ENCODE peak calls at places on chromosome 20, in five cellular contexts. One of them, this sample, is unnamed.

GRCh38 chr20:46970937-46971630 is 76.4 kb downstream of the EYA2 start:
- DNase-seq in fibroblast of lung: peak; percentile 89
- DNase-seq in cardiac muscle cell: peak; percentile 35
- DNase-seq in foreskin keratinocyte: peak; percentile 40
- DNase-seq in SJSA1: no peak
- DNase-seq in this sample: no peak

GRCh38 chr20:23629017-23629541 is 8.7 kb downstream of the CST3 start:
- DNase-seq in fibroblast of lung: peak; percentile 76
- DNase-seq in cardiac muscle cell: no peak
- DNase-seq in foreskin keratinocyte: no peak
- DNase-seq in SJSA1: peak; percentile 63
- DNase-seq in this sample: no peak

GRCh38 chr20:1033751-1034419 is 31.8 kb upstream of the RSPO4 start:
- DNase-seq in fibroblast of lung: no peak
- DNase-seq in cardiac muscle cell: no peak
- DNase-seq in foreskin keratinocyte: no peak
- DNase-seq in SJSA1: no peak
- DNase-seq in this sample: peak; percentile 75

GRCh38 chr20:19937651-19938420 is 79.3 kb upstream of the NAA20 start:
- DNase-seq in fibroblast of lung: no peak
- DNase-seq in cardiac muscle cell: no peak
- DNase-seq in foreskin keratinocyte: no peak
- DNase-seq in SJSA1: no peak
- DNase-seq in this sample: no peak

GRCh38 chr20:57087102-57087501 is 179.3 kb downstream of the BMP7 start:
- DNase-seq in fibroblast of lung: no peak
- DNase-seq in cardiac muscle cell: no peak
- DNase-seq in foreskin keratinocyte: no peak
- DNase-seq in SJSA1: no peak
- DNase-seq in this sample: no peak

GRCh38 chr20:61950631-61951010 is 115.1 kb downstream of the TAF4 start:
- DNase-seq in fibroblast of lung: no peak
- DNase-seq in cardiac muscle cell: no peak
- DNase-seq in foreskin keratinocyte: no peak
- DNase-seq in SJSA1: no peak
- DNase-seq in this sample: peak; percentile 47

GRCh38 chr20:35277127-35277526 is 795 bp downstream of the MMP24OS start:
- DNase-seq in fibroblast of lung: no peak
- DNase-seq in cardiac muscle cell: no peak
- DNase-seq in foreskin keratinocyte: no peak
- DNase-seq in SJSA1: no peak
- DNase-seq in this sample: no peak

GRCh38 chr20:19628570-19629134 is 129.4 kb upstream of the RIN2 start:
- DNase-seq in fibroblast of lung: peak; percentile 67
- DNase-seq in cardiac muscle cell: peak; percentile 77
- DNase-seq in foreskin keratinocyte: peak; percentile 24
- DNase-seq in SJSA1: peak; percentile 59
- DNase-seq in this sample: no peak

GRCh38 chr20:7742479-7742878 is 197.8 kb downstream of the HAO1 start:
- DNase-seq in fibroblast of lung: peak; percentile 72
- DNase-seq in cardiac muscle cell: no peak
- DNase-seq in foreskin keratinocyte: peak; percentile 39
- DNase-seq in SJSA1: no peak
- DNase-seq in this sample: no peak

GRCh38 chr20:47607208-47607613 is 105.5 kb downstream of the NCOA3 start:
- DNase-seq in fibroblast of lung: peak; percentile 72
- DNase-seq in cardiac muscle cell: no peak
- DNase-seq in foreskin keratinocyte: no peak
- DNase-seq in SJSA1: no peak
- DNase-seq in this sample: no peak

GRCh38 chr20:24639167-24639548 is 169.7 kb downstream of the SYNDIG1 start:
- DNase-seq in fibroblast of lung: no peak
- DNase-seq in cardiac muscle cell: no peak
- DNase-seq in foreskin keratinocyte: no peak
- DNase-seq in SJSA1: no peak
- DNase-seq in this sample: no peak
- H3K27ac ChIP-seq in fibroblast of lung: no peak overlapping the region
- H3K27ac ChIP-seq in cardiac muscle cell: no peak overlapping the region
- H3K27ac ChIP-seq in foreskin keratinocyte: no peak overlapping the region
- H3K27ac ChIP-seq in SJSA1: peak overlapping the region; percentile 16
- H3K27ac ChIP-seq in this sample: no peak overlapping the region

DNA sequence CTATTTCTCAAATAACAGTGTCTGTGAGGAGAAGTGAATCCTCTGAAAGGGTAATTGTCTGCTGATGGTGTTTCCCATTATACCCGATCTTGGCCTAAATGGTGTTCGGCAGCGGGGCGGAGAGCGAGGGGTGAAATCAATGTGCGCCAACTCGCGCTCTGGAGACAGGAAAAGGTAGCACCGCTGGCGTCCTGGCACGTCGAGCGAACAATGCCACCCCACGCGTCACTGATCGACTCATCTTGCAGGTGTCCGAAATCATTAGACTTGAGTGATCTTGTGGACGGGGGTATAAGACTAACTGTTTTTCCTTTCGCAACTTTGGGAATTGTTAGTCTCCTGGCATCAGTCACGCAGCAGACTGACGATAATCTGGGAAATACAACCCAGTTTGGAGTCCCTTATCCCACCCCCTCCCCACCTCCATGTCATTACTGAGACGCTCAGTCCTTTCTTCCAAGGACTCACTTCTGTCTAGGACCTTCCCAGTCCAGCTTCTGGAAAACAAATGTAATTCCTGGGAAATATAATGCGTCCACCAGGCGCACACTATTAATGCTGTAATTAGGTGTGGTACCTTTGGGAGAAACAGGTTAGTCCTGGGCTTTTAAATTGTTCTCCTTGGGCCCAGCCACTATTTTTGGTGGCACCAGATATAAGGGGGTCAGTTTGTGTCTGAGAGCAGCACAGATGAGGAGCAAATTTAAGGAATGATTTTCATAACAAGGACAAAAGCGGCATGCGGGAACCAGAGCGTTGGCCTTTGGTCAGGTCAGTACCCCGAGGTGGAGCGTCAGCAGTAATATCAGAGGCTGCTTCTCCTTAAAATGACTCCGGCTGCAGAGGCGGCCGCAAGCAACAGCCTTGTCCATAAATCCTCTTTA is 2.3 kb downstream of the LINC00237 start:
- DNase-seq in fibroblast of lung: no peak
- DNase-seq in cardiac muscle cell: no peak
- DNase-seq in foreskin keratinocyte: no peak
- DNase-seq in SJSA1: no peak
- DNase-seq in this sample: no peak
- H3K4me1 ChIP-seq in fibroblast of lung: no peaks in the 10 kb centered on the region
- H3K4me1 ChIP-seq in cardiac muscle cell: peaks cover 8% of the 10 kb centered on the region
- H3K4me1 ChIP-seq in foreskin keratinocyte: no peaks in the 10 kb centered on the region
- H3K4me1 ChIP-seq in SJSA1: peaks cover 14% of the 10 kb centered on the region
- H3K4me1 ChIP-seq in this sample: peaks cover 45% of the 10 kb centered on the region

DNA sequence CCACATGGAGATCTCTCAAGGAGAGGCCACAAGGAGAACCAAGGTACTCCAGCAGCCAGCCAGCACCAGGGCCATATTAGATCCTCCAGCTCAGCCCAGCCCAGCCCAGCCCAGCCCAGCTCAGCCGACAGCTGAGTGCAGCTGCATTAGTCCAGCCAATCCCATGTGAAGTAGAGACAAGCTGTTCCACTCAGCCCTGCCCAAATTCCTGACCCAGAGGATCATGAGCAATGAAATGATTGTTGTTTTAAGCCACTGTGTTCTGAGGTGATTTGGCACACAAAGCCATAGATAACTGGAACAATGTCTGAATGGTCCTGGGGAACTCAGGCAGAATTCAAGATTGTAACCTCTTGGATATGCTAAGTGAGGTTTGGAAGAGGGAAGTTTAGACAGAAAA is 59.5 kb upstream of the BMP2 start:
- DNase-seq in fibroblast of lung: peak; percentile 80
- DNase-seq in cardiac muscle cell: no peak
- DNase-seq in foreskin keratinocyte: peak; percentile 62
- DNase-seq in SJSA1: peak; percentile 53
- DNase-seq in this sample: peak; percentile 88
- H3K27ac ChIP-seq in fibroblast of lung: peak overlapping the region; percentile 29
- H3K27ac ChIP-seq in cardiac muscle cell: no peak overlapping the region
- H3K27ac ChIP-seq in foreskin keratinocyte: peak overlapping the region; percentile 59
- H3K27ac ChIP-seq in SJSA1: no peak overlapping the region
- H3K27ac ChIP-seq in this sample: peak overlapping the region; percentile 78

DNA sequence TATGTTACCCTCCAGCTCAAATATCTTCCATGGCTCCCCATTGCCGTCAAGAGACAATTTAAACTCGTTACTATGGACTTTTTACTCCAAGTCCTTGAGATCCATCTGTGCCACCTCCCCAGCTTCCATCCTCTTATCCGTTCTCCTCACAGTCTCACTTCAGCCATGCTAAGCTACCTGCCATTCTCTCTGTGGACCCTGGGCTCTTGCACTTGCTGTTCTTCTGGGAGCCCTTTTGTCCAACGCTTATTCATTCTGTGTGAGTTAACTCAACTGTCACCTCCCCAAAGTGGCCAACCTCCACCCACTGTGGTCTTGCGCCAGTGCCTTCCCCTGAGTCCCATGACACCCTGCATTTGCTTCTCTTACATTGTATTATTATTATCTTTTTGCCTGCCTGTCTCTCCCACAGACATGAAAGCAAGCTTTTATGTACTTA is 132.4 kb downstream of the BCAS1 start:
- DNase-seq in fibroblast of lung: no peak
- DNase-seq in cardiac muscle cell: no peak
- DNase-seq in foreskin keratinocyte: no peak
- DNase-seq in SJSA1: no peak
- DNase-seq in this sample: peak; percentile 73
- H3K4me1 ChIP-seq in fibroblast of lung: peaks cover 12% of the 10 kb centered on the region
- H3K4me1 ChIP-seq in cardiac muscle cell: peaks cover 49% of the 10 kb centered on the region
- H3K4me1 ChIP-seq in foreskin keratinocyte: peaks cover 11% of the 10 kb centered on the region
- H3K4me1 ChIP-seq in SJSA1: peaks cover 45% of the 10 kb centered on the region
- H3K4me1 ChIP-seq in this sample: peaks cover 44% of the 10 kb centered on the region

GRCh38 chr20:45060341-45060740 is 40.6 kb downstream of the KCNS1 start:
- DNase-seq in fibroblast of lung: no peak
- DNase-seq in cardiac muscle cell: no peak
- DNase-seq in foreskin keratinocyte: no peak
- DNase-seq in SJSA1: no peak
- DNase-seq in this sample: no peak
- H3K27ac ChIP-seq in fibroblast of lung: no peak overlapping the region
- H3K27ac ChIP-seq in cardiac muscle cell: no peak overlapping the region
- H3K27ac ChIP-seq in foreskin keratinocyte: peak overlapping the region; percentile 6
- H3K27ac ChIP-seq in SJSA1: peak overlapping the region; percentile 81
- H3K27ac ChIP-seq in this sample: no peak overlapping the region

DNA sequence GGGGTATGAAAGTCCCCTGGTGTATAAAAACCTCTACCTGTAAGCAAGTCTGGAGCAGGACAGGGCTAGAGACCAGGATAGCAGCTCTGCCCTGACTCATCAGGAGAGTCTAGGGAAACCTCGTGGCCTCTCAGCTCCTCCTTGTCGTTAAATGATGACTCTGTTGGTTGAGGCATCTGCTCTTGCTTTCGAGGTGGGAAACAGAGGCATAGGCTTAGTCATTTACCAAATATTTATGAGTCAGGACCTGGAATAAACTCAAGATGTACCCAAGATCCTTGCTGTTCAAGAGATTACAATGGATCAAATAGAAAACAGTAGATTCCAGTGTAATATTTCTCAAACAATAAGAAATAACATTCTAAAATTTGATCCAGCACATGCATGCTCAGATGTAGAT is 5.5 kb downstream of the MANBAL start:
- DNase-seq in fibroblast of lung: peak; percentile 96
- DNase-seq in cardiac muscle cell: no peak
- DNase-seq in foreskin keratinocyte: peak; percentile 99
- DNase-seq in SJSA1: peak; percentile 93
- DNase-seq in this sample: no peak
- H3K4me1 ChIP-seq in fibroblast of lung: peaks cover 28% of the 10 kb centered on the region
- H3K4me1 ChIP-seq in cardiac muscle cell: peaks cover 26% of the 10 kb centered on the region
- H3K4me1 ChIP-seq in foreskin keratinocyte: peaks cover 50% of the 10 kb centered on the region
- H3K4me1 ChIP-seq in SJSA1: peaks cover 60% of the 10 kb centered on the region
- H3K4me1 ChIP-seq in this sample: peaks cover 28% of the 10 kb centered on the region